ENCODE peak calls at places on chromosomes 1 and 21, in nine cellular contexts. D, W, J, A, Y, U, S, C and H are unnamed samples.

GRCh38 chr1:95562230-95562629 is 328.2 kb downstream of the RWDD3 start:
- DNase-seq in D (no peak), C (no peak), W (no peak), U (no peak), Y (no peak), S (no peak), J (no peak), A (no peak), H (no peak)

GRCh38 chr21:16156841-16157240 is 427.1 kb downstream of the USP25 start:
- DNase-seq in S (no peak), D (no peak), U (no peak), W (no peak), A (no peak), Y (no peak), J (no peak), C (no peak), H (no peak)

GRCh38 chr1:156461781-156462647 is 38.6 kb downstream of the MEF2D start:
- DNase-seq in W (no peak), C (no peak), S (no peak), D (no peak), U (no peak), A (no peak), J (peak), Y (peak), H (no peak)

GRCh38 chr1:234619794-234620247 is 9.8 kb upstream of the IRF2BP2 start:
- DNase-seq in A (peak), C (no peak), Y (no peak), D (no peak), W (no peak), J (no peak), S (no peak), U (no peak), H (no peak)

GRCh38 chr1:59279651-59280050 is 17.2 kb upstream of the FGGY start:
- DNase-seq in U (no peak), C (no peak), D (no peak), Y (no peak), S (no peak), J (no peak), W (no peak), A (no peak), H (no peak)

GRCh38 chr1:7702365-7702764 is 68.7 kb upstream of the VAMP3 start:
- DNase-seq in U (no peak), S (no peak), Y (no peak), J (no peak), A (no peak), C (no peak), W (no peak), D (no peak), H (no peak)

GRCh38 chr1:38608202-38608864 is 251.2 kb downstream of the RRAGC start:
- DNase-seq in U (no peak), Y (no peak), A (no peak), J (no peak), W (peak), D (peak), S (peak), C (no peak), H (peak)

GRCh38 chr1:202662081-202662480 is 48.2 kb downstream of the SYT2 start:
- DNase-seq in W (no peak), Y (no peak), J (no peak), U (no peak), A (no peak), D (no peak), C (no peak), S (no peak), H (no peak)

GRCh38 chr1:226609836-226610455 is 61.4 kb downstream of the STUM start:
- DNase-seq in A (no peak), J (no peak), D (peak), C (no peak), W (no peak), Y (no peak), S (no peak), U (no peak), H (peak)

GRCh38 chr21:31460985-31461384 is 116.9 kb upstream of the TIAM1 start:
- DNase-seq in W (no peak), C (no peak), U (no peak), D (no peak), J (no peak), S (no peak), Y (no peak), A (no peak), H (no peak)